ENCODE peak calls at places on chromosomes 16 and 17, in eight cellular contexts. One of them, this sample, is unnamed.

GRCh38 chr17:41383690-41384089 is 1.6 kb upstream of the KRT34 start:
- DNase-seq in neuronal stem cell: no peak
- DNase-seq in head of caudate nucleus: no peak
- DNase-seq in NCI-H345: no peak
- DNase-seq in NCI-H146: no peak
- DNase-seq in GM04504: no peak
- DNase-seq in thyroid gland: no peak
- DNase-seq in HT1080: no peak
- DNase-seq in this sample: no peak

GRCh38 chr17:4598776-4599504 is 14.6 kb downstream of the SMTNL2 start:
- DNase-seq in neuronal stem cell: no peak
- DNase-seq in head of caudate nucleus: no peak
- DNase-seq in NCI-H345: no peak
- DNase-seq in NCI-H146: no peak
- DNase-seq in GM04504: no peak
- DNase-seq in thyroid gland: no peak
- DNase-seq in HT1080: no peak
- DNase-seq in this sample: peak

GRCh38 chr16:11201498-11202259 is 54.3 kb downstream of the SOCS1 start:
- DNase-seq in neuronal stem cell: no peak
- DNase-seq in head of caudate nucleus: no peak
- DNase-seq in NCI-H345: no peak
- DNase-seq in NCI-H146: no peak
- DNase-seq in GM04504: peak
- DNase-seq in thyroid gland: no peak
- DNase-seq in HT1080: peak
- DNase-seq in this sample: no peak

GRCh38 chr17:38538906-38539305 is 66.8 kb downstream of the SRCIN1 start:
- DNase-seq in neuronal stem cell: no peak
- DNase-seq in head of caudate nucleus: no peak
- DNase-seq in NCI-H345: peak
- DNase-seq in NCI-H146: peak
- DNase-seq in GM04504: no peak
- DNase-seq in thyroid gland: no peak
- DNase-seq in HT1080: no peak
- DNase-seq in this sample: peak

GRCh38 chr17:33028778-33029177 is 37.1 kb downstream of the SPACA3 start:
- DNase-seq in neuronal stem cell: no peak
- DNase-seq in head of caudate nucleus: no peak
- DNase-seq in NCI-H345: no peak
- DNase-seq in NCI-H146: no peak
- DNase-seq in GM04504: no peak
- DNase-seq in thyroid gland: no peak
- DNase-seq in HT1080: no peak
- DNase-seq in this sample: no peak

GRCh38 chr16:3752984-3753383 is 35.7 kb upstream of the TRAP1 start:
- DNase-seq in neuronal stem cell: no peak
- DNase-seq in head of caudate nucleus: no peak
- DNase-seq in NCI-H345: no peak
- DNase-seq in NCI-H146: no peak
- DNase-seq in GM04504: no peak
- DNase-seq in thyroid gland: no peak
- DNase-seq in HT1080: no peak
- DNase-seq in this sample: no peak

GRCh38 chr16:73743665-73744496 is 552.7 kb upstream of the PSMD7 start:
- DNase-seq in neuronal stem cell: no peak
- DNase-seq in head of caudate nucleus: no peak
- DNase-seq in NCI-H345: peak
- DNase-seq in NCI-H146: no peak
- DNase-seq in GM04504: no peak
- DNase-seq in thyroid gland: no peak
- DNase-seq in HT1080: peak
- DNase-seq in this sample: no peak

GRCh38 chr16:67936124-67936875 is at the start of gene PSMB10:
- DNase-seq in neuronal stem cell: peak
- DNase-seq in head of caudate nucleus: peak
- DNase-seq in NCI-H345: no peak
- DNase-seq in NCI-H146: peak
- DNase-seq in GM04504: no peak
- DNase-seq in thyroid gland: peak
- DNase-seq in HT1080: peak
- DNase-seq in this sample: no peak

GRCh38 chr17:50027639-50028206 is 28.2 kb upstream of the ITGA3 start:
- DNase-seq in neuronal stem cell: no peak
- DNase-seq in head of caudate nucleus: no peak
- DNase-seq in NCI-H345: no peak
- DNase-seq in NCI-H146: peak
- DNase-seq in GM04504: peak
- DNase-seq in thyroid gland: peak
- DNase-seq in HT1080: peak
- DNase-seq in this sample: peak

GRCh38 chr16:59878999-59879398 is 1144.9 kb upstream of the GOT2 start:
- DNase-seq in neuronal stem cell: no peak
- DNase-seq in head of caudate nucleus: no peak
- DNase-seq in NCI-H345: no peak
- DNase-seq in NCI-H146: no peak
- DNase-seq in GM04504: no peak
- DNase-seq in thyroid gland: no peak
- DNase-seq in HT1080: peak
- DNase-seq in this sample: no peak

GRCh38 chr16:67030221-67030962 is 1.4 kb downstream of the CBFB start:
- DNase-seq in neuronal stem cell: no peak
- DNase-seq in head of caudate nucleus: no peak
- DNase-seq in NCI-H345: no peak
- DNase-seq in NCI-H146: no peak
- DNase-seq in GM04504: no peak
- DNase-seq in thyroid gland: no peak
- DNase-seq in HT1080: no peak
- DNase-seq in this sample: no peak

GRCh38 chr16:66405057-66405783 is 21.9 kb upstream of the BEAN1 start:
- DNase-seq in neuronal stem cell: no peak
- DNase-seq in head of caudate nucleus: no peak
- DNase-seq in NCI-H345: no peak
- DNase-seq in NCI-H146: no peak
- DNase-seq in GM04504: no peak
- DNase-seq in thyroid gland: no peak
- DNase-seq in HT1080: no peak
- DNase-seq in this sample: no peak

GRCh38 chr17:64369007-64369893 is 21.4 kb downstream of the PECAM1 start:
- DNase-seq in neuronal stem cell: no peak
- DNase-seq in head of caudate nucleus: no peak
- DNase-seq in NCI-H345: no peak
- DNase-seq in NCI-H146: no peak
- DNase-seq in GM04504: no peak
- DNase-seq in thyroid gland: no peak
- DNase-seq in HT1080: no peak
- DNase-seq in this sample: no peak

GRCh38 chr16:50884066-50884860 is 142.4 kb downstream of the CYLD start:
- DNase-seq in neuronal stem cell: no peak
- DNase-seq in head of caudate nucleus: no peak
- DNase-seq in NCI-H345: no peak
- DNase-seq in NCI-H146: no peak
- DNase-seq in GM04504: no peak
- DNase-seq in thyroid gland: no peak
- DNase-seq in HT1080: peak
- DNase-seq in this sample: no peak

GRCh38 chr16:65372171-65372570 is 250.3 kb upstream of the CDH11 start:
- DNase-seq in neuronal stem cell: no peak
- DNase-seq in head of caudate nucleus: no peak
- DNase-seq in NCI-H345: no peak
- DNase-seq in NCI-H146: no peak
- DNase-seq in GM04504: no peak
- DNase-seq in thyroid gland: no peak
- DNase-seq in HT1080: no peak
- DNase-seq in this sample: no peak

GRCh38 chr17:12627177-12627629 is 38.5 kb upstream of the MYOCD start:
- DNase-seq in neuronal stem cell: no peak
- DNase-seq in head of caudate nucleus: no peak
- DNase-seq in NCI-H345: no peak
- DNase-seq in NCI-H146: no peak
- DNase-seq in GM04504: peak
- DNase-seq in thyroid gland: no peak
- DNase-seq in HT1080: peak
- DNase-seq in this sample: peak

GRCh38 chr16:81626181-81626674 is 152.9 kb upstream of the PLCG2 start:
- DNase-seq in neuronal stem cell: no peak
- DNase-seq in head of caudate nucleus: no peak
- DNase-seq in NCI-H345: no peak
- DNase-seq in NCI-H146: no peak
- DNase-seq in GM04504: no peak
- DNase-seq in thyroid gland: no peak
- DNase-seq in HT1080: peak
- DNase-seq in this sample: no peak

GRCh38 chr17:82871776-82872561 is 32.1 kb upstream of the ZNF750 start:
- DNase-seq in neuronal stem cell: no peak
- DNase-seq in head of caudate nucleus: no peak
- DNase-seq in NCI-H345: no peak
- DNase-seq in NCI-H146: no peak
- DNase-seq in GM04504: no peak
- DNase-seq in thyroid gland: no peak
- DNase-seq in HT1080: no peak
- DNase-seq in this sample: no peak

GRCh38 chr16:23504453-23505179 is 5.7 kb downstream of the GGA2 start:
- DNase-seq in neuronal stem cell: peak
- DNase-seq in head of caudate nucleus: peak
- DNase-seq in NCI-H345: peak
- DNase-seq in NCI-H146: peak
- DNase-seq in GM04504: peak
- DNase-seq in thyroid gland: peak
- DNase-seq in HT1080: peak
- DNase-seq in this sample: peak

GRCh38 chr16:57192146-57192545 is 6.0 kb downstream of the RSPRY1 start:
- DNase-seq in neuronal stem cell: no peak
- DNase-seq in head of caudate nucleus: no peak
- DNase-seq in NCI-H345: no peak
- DNase-seq in NCI-H146: no peak
- DNase-seq in GM04504: no peak
- DNase-seq in thyroid gland: no peak
- DNase-seq in HT1080: no peak
- DNase-seq in this sample: no peak

GRCh38 chr16:28491080-28491969 is 549 bp downstream of the CLN3 start:
- DNase-seq in neuronal stem cell: peak
- DNase-seq in head of caudate nucleus: peak
- DNase-seq in NCI-H345: no peak
- DNase-seq in NCI-H146: peak
- DNase-seq in GM04504: no peak
- DNase-seq in thyroid gland: peak
- DNase-seq in HT1080: no peak
- DNase-seq in this sample: peak

GRCh38 chr17:77875051-77875780 is 83.3 kb upstream of the TNRC6C start:
- DNase-seq in neuronal stem cell: no peak
- DNase-seq in head of caudate nucleus: no peak
- DNase-seq in NCI-H345: no peak
- DNase-seq in NCI-H146: no peak
- DNase-seq in GM04504: peak
- DNase-seq in thyroid gland: no peak
- DNase-seq in HT1080: peak
- DNase-seq in this sample: no peak

GRCh38 chr17:8386841-8387240 is 3.8 kb upstream of the RPL26 start:
- DNase-seq in neuronal stem cell: no peak
- DNase-seq in head of caudate nucleus: no peak
- DNase-seq in NCI-H345: no peak
- DNase-seq in NCI-H146: no peak
- DNase-seq in GM04504: no peak
- DNase-seq in thyroid gland: no peak
- DNase-seq in HT1080: no peak
- DNase-seq in this sample: no peak

GRCh38 chr17:75755205-75755901 is 9.6 kb downstream of the GALK1 start:
- DNase-seq in neuronal stem cell: no peak
- DNase-seq in head of caudate nucleus: no peak
- DNase-seq in NCI-H345: no peak
- DNase-seq in NCI-H146: no peak
- DNase-seq in GM04504: no peak
- DNase-seq in thyroid gland: no peak
- DNase-seq in HT1080: no peak
- DNase-seq in this sample: no peak